ENCODE peak calls at places on chromosome 3, in ten cellular contexts. One of them, this sample, is unnamed.

GRCh38 chr3:97197830-97198229 is 383.4 kb downstream of the EPHA6 start:
- DNase-seq in GM13976: no peak
- DNase-seq in neural progenitor cell: no peak
- DNase-seq in stomach: no peak
- DNase-seq in omental fat pad: no peak
- DNase-seq in A549: no peak
- DNase-seq in AG04450: no peak
- DNase-seq in AG09309: no peak
- DNase-seq in lower lobe of right lung: no peak
- DNase-seq in right lobe of liver: no peak
- DNase-seq in this sample: no peak

GRCh38 chr3:34683851-34684250 is 885.4 kb downstream of the PDCD6IP start:
- DNase-seq in right lobe of liver: peak
- DNase-seq in stomach: peak
- DNase-seq in AG04450: no peak
- DNase-seq in A549: peak
- DNase-seq in omental fat pad: no peak
- DNase-seq in neural progenitor cell: peak
- DNase-seq in lower lobe of right lung: peak
- DNase-seq in GM13976: no peak
- DNase-seq in AG09309: peak
- DNase-seq in this sample: peak

GRCh38 chr3:30353711-30354467 is 252.5 kb upstream of the TGFBR2 start:
- DNase-seq in omental fat pad: no peak
- DNase-seq in lower lobe of right lung: no peak
- DNase-seq in A549: no peak
- DNase-seq in GM13976: no peak
- DNase-seq in stomach: no peak
- DNase-seq in AG04450: no peak
- DNase-seq in right lobe of liver: no peak
- DNase-seq in neural progenitor cell: no peak
- DNase-seq in AG09309: no peak
- DNase-seq in this sample: no peak

GRCh38 chr3:73508330-73508954 is 116.3 kb downstream of the PDZRN3 start:
- DNase-seq in AG04450: peak
- DNase-seq in neural progenitor cell: peak
- DNase-seq in right lobe of liver: no peak
- DNase-seq in lower lobe of right lung: no peak
- DNase-seq in A549: peak
- DNase-seq in AG09309: no peak
- DNase-seq in GM13976: peak
- DNase-seq in stomach: peak
- DNase-seq in omental fat pad: no peak
- DNase-seq in this sample: peak

GRCh38 chr3:129399145-129399894 is 29.1 kb downstream of the EFCAB12 start:
- DNase-seq in neural progenitor cell: peak
- DNase-seq in GM13976: peak
- DNase-seq in A549: peak
- DNase-seq in lower lobe of right lung: peak
- DNase-seq in stomach: peak
- DNase-seq in AG04450: peak
- DNase-seq in omental fat pad: peak
- DNase-seq in right lobe of liver: peak
- DNase-seq in AG09309: peak
- DNase-seq in this sample: peak

GRCh38 chr3:184666422-184666821 is 45.4 kb downstream of the MAGEF1 start:
- DNase-seq in neural progenitor cell: no peak
- DNase-seq in A549: no peak
- DNase-seq in AG04450: no peak
- DNase-seq in stomach: no peak
- DNase-seq in AG09309: no peak
- DNase-seq in lower lobe of right lung: no peak
- DNase-seq in right lobe of liver: no peak
- DNase-seq in omental fat pad: no peak
- DNase-seq in GM13976: no peak
- DNase-seq in this sample: no peak

GRCh38 chr3:70916375-70917055 is 604.1 kb upstream of the MDFIC2 start:
- DNase-seq in AG04450: no peak
- DNase-seq in GM13976: no peak
- DNase-seq in neural progenitor cell: no peak
- DNase-seq in right lobe of liver: no peak
- DNase-seq in A549: no peak
- DNase-seq in stomach: no peak
- DNase-seq in AG09309: no peak
- DNase-seq in lower lobe of right lung: no peak
- DNase-seq in omental fat pad: no peak
- DNase-seq in this sample: no peak

GRCh38 chr3:125104639-125105038 is 48.8 kb upstream of the HEG1 start:
- DNase-seq in AG04450: no peak
- DNase-seq in omental fat pad: no peak
- DNase-seq in neural progenitor cell: no peak
- DNase-seq in AG09309: no peak
- DNase-seq in right lobe of liver: no peak
- DNase-seq in GM13976: no peak
- DNase-seq in stomach: no peak
- DNase-seq in lower lobe of right lung: no peak
- DNase-seq in A549: no peak
- DNase-seq in this sample: peak

GRCh38 chr3:86554346-86554745 is 436.6 kb downstream of the VGLL3 start:
- DNase-seq in stomach: no peak
- DNase-seq in right lobe of liver: no peak
- DNase-seq in A549: no peak
- DNase-seq in AG09309: no peak
- DNase-seq in lower lobe of right lung: no peak
- DNase-seq in AG04450: no peak
- DNase-seq in omental fat pad: no peak
- DNase-seq in GM13976: no peak
- DNase-seq in neural progenitor cell: no peak
- DNase-seq in this sample: no peak
- TF ChIP-seq CTCF in stomach: no peak
- TF ChIP-seq CTCF in right lobe of liver: no peak
- TF ChIP-seq CTCF in A549: no peak
- TF ChIP-seq CTCF in AG09309: no peak
- TF ChIP-seq CTCF in lower lobe of right lung: no peak
- TF ChIP-seq CTCF in AG04450: no peak
- TF ChIP-seq CTCF in omental fat pad: no peak
- TF ChIP-seq CTCF in GM13976: no peak
- TF ChIP-seq CTCF in neural progenitor cell: no peak
- TF ChIP-seq CTCF in this sample: no peak

GRCh38 chr3:169771651-169772529 is 1.3 kb upstream of the MYNN start:
- DNase-seq in AG04450: peak
- DNase-seq in omental fat pad: no peak
- DNase-seq in AG09309: peak
- DNase-seq in lower lobe of right lung: peak
- DNase-seq in A549: peak
- DNase-seq in right lobe of liver: peak
- DNase-seq in GM13976: no peak
- DNase-seq in neural progenitor cell: peak
- DNase-seq in stomach: peak
- DNase-seq in this sample: peak

GRCh38 chr3:169774186-169774585 is 990 bp downstream of the MYNN start:
- DNase-seq in omental fat pad: no peak
- DNase-seq in AG04450: no peak
- DNase-seq in A549: no peak
- DNase-seq in right lobe of liver: no peak
- DNase-seq in stomach: no peak
- DNase-seq in AG09309: no peak
- DNase-seq in GM13976: no peak
- DNase-seq in lower lobe of right lung: no peak
- DNase-seq in neural progenitor cell: peak
- DNase-seq in this sample: no peak

GRCh38 chr3:169772530-169772950 is 656 bp upstream of the MYNN start:
- DNase-seq in lower lobe of right lung: peak
- DNase-seq in AG09309: peak
- DNase-seq in AG04450: no peak
- DNase-seq in right lobe of liver: peak
- DNase-seq in stomach: peak
- DNase-seq in GM13976: peak
- DNase-seq in omental fat pad: no peak
- DNase-seq in A549: peak
- DNase-seq in neural progenitor cell: peak
- DNase-seq in this sample: peak

GRCh38 chr3:169769287-169770181 is at the start of gene ACTRT3:
- DNase-seq in A549: peak
- DNase-seq in right lobe of liver: peak
- DNase-seq in AG09309: no peak
- DNase-seq in lower lobe of right lung: peak
- DNase-seq in neural progenitor cell: peak
- DNase-seq in GM13976: peak
- DNase-seq in stomach: peak
- DNase-seq in omental fat pad: no peak
- DNase-seq in AG04450: no peak
- DNase-seq in this sample: peak

DNA sequence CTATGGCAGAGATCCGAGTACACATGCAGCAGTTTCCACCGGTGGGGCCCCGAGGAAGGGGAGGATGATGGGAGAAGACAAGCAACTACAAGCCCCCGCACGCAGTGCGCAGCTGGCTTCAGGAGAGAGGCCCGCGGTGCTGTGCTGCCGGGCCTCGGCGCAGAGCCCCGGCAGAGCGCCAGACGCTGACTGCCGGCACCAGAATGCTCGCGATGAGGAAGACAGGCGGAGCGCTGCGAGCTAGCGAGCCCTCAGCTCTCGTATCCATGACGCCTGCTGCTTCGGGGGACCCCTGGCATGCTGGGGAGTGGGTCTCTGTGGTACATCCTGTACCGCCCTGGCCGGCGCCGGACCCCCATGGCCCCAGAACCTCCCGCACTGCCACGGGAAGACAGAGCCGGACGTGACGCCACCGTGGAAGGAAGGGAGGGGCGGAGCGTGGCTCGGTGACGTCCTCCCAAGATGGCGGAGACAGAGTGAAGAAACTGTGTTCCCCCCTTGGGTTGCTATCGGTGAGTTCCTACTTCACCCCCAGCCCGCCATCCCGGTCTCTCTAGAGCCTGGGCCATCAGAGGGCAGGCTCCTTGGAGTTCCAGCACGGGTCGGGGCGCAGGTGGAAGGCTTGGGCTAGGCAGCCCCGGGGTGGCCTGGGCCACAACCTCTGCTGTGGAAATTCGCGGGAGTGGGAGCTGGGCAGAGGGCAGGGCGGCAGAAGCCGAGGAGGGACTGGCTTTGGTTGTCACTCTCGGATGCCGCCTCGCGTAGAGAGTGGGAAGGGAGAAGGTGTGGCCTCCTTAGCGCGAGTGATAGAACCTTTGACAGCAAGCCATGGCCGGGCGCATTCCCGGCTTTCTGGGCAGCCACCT is at the start of gene MYNN:
- DNase-seq in lower lobe of right lung: peak
- DNase-seq in AG04450: peak
- DNase-seq in GM13976: peak
- DNase-seq in right lobe of liver: peak
- DNase-seq in A549: peak
- DNase-seq in stomach: peak
- DNase-seq in AG09309: peak
- DNase-seq in neural progenitor cell: peak
- DNase-seq in omental fat pad: peak
- DNase-seq in this sample: peak
- TF ChIP-seq CTCF in lower lobe of right lung: peak
- TF ChIP-seq CTCF in AG04450: no peak
- TF ChIP-seq CTCF in GM13976: no peak
- TF ChIP-seq CTCF in right lobe of liver: peak
- TF ChIP-seq CTCF in A549: no peak
- TF ChIP-seq CTCF in stomach: no peak
- TF ChIP-seq CTCF in AG09309: no peak
- TF ChIP-seq CTCF in neural progenitor cell: peak
- TF ChIP-seq CTCF in omental fat pad: no peak
- TF ChIP-seq CTCF in this sample: no peak

DNA sequence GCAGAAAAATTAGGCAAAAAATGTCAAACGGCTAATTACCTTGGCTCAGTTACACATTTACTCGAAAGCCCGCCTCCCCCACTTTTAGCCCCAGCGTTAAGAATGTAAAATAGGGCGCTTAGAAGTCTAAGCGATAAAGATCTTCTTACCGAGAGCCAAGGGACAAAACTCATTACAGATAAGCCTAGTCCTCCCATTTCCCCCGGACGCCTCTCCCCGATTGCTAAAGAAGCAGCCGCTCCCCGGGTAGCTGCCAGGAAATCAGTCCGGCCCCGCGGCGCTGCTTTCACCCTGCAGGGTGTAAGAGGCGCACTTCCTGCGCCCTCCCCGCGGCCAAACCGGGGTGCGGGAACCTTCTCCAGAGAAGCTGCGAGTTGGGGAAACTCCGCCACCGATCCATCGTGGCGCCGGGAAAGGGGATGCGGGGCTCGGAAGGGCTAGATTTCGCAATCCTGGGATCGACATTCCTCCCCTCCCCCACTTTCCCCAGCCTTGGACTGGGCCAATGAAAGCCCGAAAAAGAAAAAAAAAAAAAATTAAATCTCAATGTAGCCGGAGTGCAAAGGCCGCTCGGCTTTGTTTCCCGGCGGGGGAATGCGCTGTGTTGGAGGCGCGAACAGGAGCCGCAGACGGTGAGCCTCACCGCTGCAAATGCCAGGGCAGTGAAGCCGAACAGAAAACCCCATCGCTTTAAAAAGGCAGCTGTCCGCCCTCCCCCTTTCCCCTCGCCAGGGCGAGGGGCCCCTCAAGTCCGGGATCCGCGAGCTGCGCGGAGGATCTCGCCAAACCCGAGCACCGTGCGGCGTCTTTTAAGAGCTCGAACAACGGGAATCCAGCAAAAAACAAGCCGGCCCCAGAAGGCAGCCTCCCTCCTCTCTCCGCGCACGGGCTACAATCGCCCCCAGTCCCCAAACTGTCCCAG is 658 bp upstream of the PTPRG start:
- DNase-seq in AG04450: peak
- DNase-seq in A549: peak
- DNase-seq in neural progenitor cell: peak
- DNase-seq in GM13976: peak
- DNase-seq in lower lobe of right lung: peak
- DNase-seq in omental fat pad: peak
- DNase-seq in AG09309: no peak
- DNase-seq in stomach: peak
- DNase-seq in right lobe of liver: peak
- DNase-seq in this sample: peak
- TF ChIP-seq CTCF in AG04450: peak
- TF ChIP-seq CTCF in A549: no peak
- TF ChIP-seq CTCF in neural progenitor cell: no peak
- TF ChIP-seq CTCF in GM13976: no peak
- TF ChIP-seq CTCF in lower lobe of right lung: no peak
- TF ChIP-seq CTCF in omental fat pad: no peak
- TF ChIP-seq CTCF in AG09309: no peak
- TF ChIP-seq CTCF in stomach: no peak
- TF ChIP-seq CTCF in right lobe of liver: no peak
- TF ChIP-seq CTCF in this sample: no peak

GRCh38 chr3:139024968-139025367 is 4.2 kb upstream of the PRR23B start:
- DNase-seq in stomach: no peak
- DNase-seq in omental fat pad: no peak
- DNase-seq in A549: no peak
- DNase-seq in AG09309: no peak
- DNase-seq in AG04450: no peak
- DNase-seq in neural progenitor cell: no peak
- DNase-seq in right lobe of liver: no peak
- DNase-seq in lower lobe of right lung: no peak
- DNase-seq in GM13976: no peak
- DNase-seq in this sample: no peak

GRCh38 chr3:139020036-139020867 is 474 bp downstream of the PRR23B start:
- DNase-seq in lower lobe of right lung: no peak
- DNase-seq in GM13976: no peak
- DNase-seq in neural progenitor cell: no peak
- DNase-seq in omental fat pad: no peak
- DNase-seq in A549: no peak
- DNase-seq in AG09309: no peak
- DNase-seq in AG04450: no peak
- DNase-seq in right lobe of liver: no peak
- DNase-seq in stomach: no peak
- DNase-seq in this sample: no peak

GRCh38 chr3:139016430-139017048 is 4.2 kb downstream of the PRR23B start:
- DNase-seq in lower lobe of right lung: no peak
- DNase-seq in neural progenitor cell: no peak
- DNase-seq in stomach: no peak
- DNase-seq in GM13976: no peak
- DNase-seq in A549: no peak
- DNase-seq in right lobe of liver: no peak
- DNase-seq in AG09309: no peak
- DNase-seq in omental fat pad: no peak
- DNase-seq in AG04450: no peak
- DNase-seq in this sample: peak

GRCh38 chr3:139020868-139021234 is at the start of gene PRR23B:
- DNase-seq in AG09309: no peak
- DNase-seq in right lobe of liver: no peak
- DNase-seq in omental fat pad: no peak
- DNase-seq in AG04450: no peak
- DNase-seq in neural progenitor cell: no peak
- DNase-seq in stomach: no peak
- DNase-seq in lower lobe of right lung: no peak
- DNase-seq in GM13976: no peak
- DNase-seq in A549: no peak
- DNase-seq in this sample: no peak
- TF ChIP-seq CTCF in AG09309: peak
- TF ChIP-seq CTCF in right lobe of liver: peak
- TF ChIP-seq CTCF in omental fat pad: no peak
- TF ChIP-seq CTCF in AG04450: no peak
- TF ChIP-seq CTCF in neural progenitor cell: peak
- TF ChIP-seq CTCF in stomach: no peak
- TF ChIP-seq CTCF in lower lobe of right lung: peak
- TF ChIP-seq CTCF in GM13976: no peak
- TF ChIP-seq CTCF in A549: no peak
- TF ChIP-seq CTCF in this sample: peak